ENCODE peak calls at places on chromosome 5, in seven cellular contexts. Z, B, C, Y, G, N and P are unnamed samples.
A peak's percentile ranks its signal among the peaks of the same experiment; 100 is the strongest.

GRCh38 chr5:154199671-154200220 is 9.2 kb downstream of the GALNT10 start:
- DNase-seq in G (no peak), Y (no peak), B (no peak), N (no peak), C (no peak), Z (no peak), P (no peak)

GRCh38 chr5:125408582-125409069 is 662.2 kb upstream of the ZNF608 start:
- DNase-seq in N (no peak), Y (peak; percentile 93), Z (no peak), G (no peak), C (peak; percentile 73), B (no peak), P (no peak)

GRCh38 chr5:80255425-80255751 is 460 bp downstream of the SERINC5 start:
- DNase-seq in B (peak; percentile 23), N (no peak), Y (peak; percentile 64), Z (peak; percentile 87), G (peak; percentile 73), C (no peak), P (peak; percentile 91)

GRCh38 chr5:174563899-174564298 is 160.5 kb upstream of the MSX2 start:
- DNase-seq in B (no peak), C (no peak), G (peak; percentile 42), Y (no peak), Z (no peak), N (no peak), P (no peak)

GRCh38 chr5:39760385-39761198 is 335.8 kb upstream of the DAB2 start:
- DNase-seq in C (no peak), G (no peak), Z (no peak), Y (peak; percentile 99), B (peak; percentile 58), N (no peak), P (no peak)

GRCh38 chr5:143828710-143829109 is 16.7 kb downstream of the HMHB1 start:
- DNase-seq in C (no peak), Y (no peak), B (no peak), N (no peak), G (no peak), Z (no peak), P (no peak)

GRCh38 chr5:8340739-8341344 is 471.9 kb downstream of the MTRR start:
- DNase-seq in B (no peak), G (no peak), N (no peak), Z (no peak), Y (peak; percentile 45), C (no peak), P (no peak)

GRCh38 chr5:163478126-163478981 is 17.9 kb downstream of the HMMR start:
- DNase-seq in B (no peak), Z (no peak), Y (peak; percentile 47), N (no peak), C (no peak), G (no peak), P (no peak)

GRCh38 chr5:84986688-84987087 is 602.0 kb upstream of the EDIL3 start:
- DNase-seq in B (no peak), Z (no peak), Y (no peak), G (no peak), N (no peak), C (no peak), P (no peak)

GRCh38 chr5:5421149-5421960 is 1.1 kb upstream of the ICE1 start:
- DNase-seq in Y (no peak), Z (peak; percentile 31), G (no peak), C (no peak), N (peak; percentile 22), B (peak; percentile 17), P (no peak)

GRCh38 chr5:2124434-2124833 is 241.7 kb upstream of the IRX4 start:
- DNase-seq in C (no peak), Z (no peak), B (no peak), G (no peak), Y (no peak), N (no peak), P (no peak)

GRCh38 chr5:137575847-137576246 is 76.7 kb upstream of the SPOCK1 start:
- DNase-seq in C (peak; percentile 48), N (no peak), B (no peak), G (no peak), Z (no peak), Y (peak; percentile 84), P (no peak)

GRCh38 chr5:179795049-179795862 is 1.5 kb downstream of the LTC4S start:
- DNase-seq in B (no peak), Z (peak; percentile 69), C (no peak), Y (peak; percentile 11), G (peak; percentile 31), N (no peak), P (no peak)

GRCh38 chr5:34035732-34036131 is 7.3 kb downstream of the C1QTNF3 start:
- DNase-seq in G (no peak), C (no peak), Y (no peak), B (no peak), Z (no peak), N (no peak), P (no peak)

GRCh38 chr5:172713113-172713808 is 57.7 kb downstream of the DUSP1 start:
- DNase-seq in N (peak; percentile 57), Y (peak; percentile 46), C (no peak), Z (peak; percentile 74), B (peak; percentile 57), G (peak; percentile 62), P (peak; percentile 72)

DNA sequence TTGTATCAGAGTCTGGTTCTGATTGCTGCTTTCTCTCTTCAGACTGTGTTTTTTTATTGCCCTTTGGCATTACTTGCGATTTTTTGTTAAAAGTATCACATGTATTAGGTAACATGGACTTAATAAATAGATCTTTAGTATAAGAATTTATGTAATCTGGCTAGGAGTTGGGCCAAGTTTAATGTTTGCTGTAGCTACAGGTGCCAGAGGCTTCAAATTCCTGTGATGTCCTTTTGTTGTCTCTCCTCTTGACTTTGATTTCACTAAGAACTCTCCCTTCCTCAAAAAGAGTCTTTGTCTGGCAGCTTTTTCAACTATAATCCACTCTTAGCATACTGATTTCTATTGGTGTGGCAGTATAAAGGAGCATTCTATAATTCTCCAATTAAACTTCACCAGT is 313.1 kb downstream of the DTWD2 start:
- DNase-seq in N (no peak), C (no peak), Y (no peak), G (no peak), B (no peak), Z (no peak), P (no peak)
- H3K4me3 ChIP-seq in N (no peak overlapping the region), C (no peak overlapping the region), Y (no peak overlapping the region), G (no peak overlapping the region), B (no peak overlapping the region), Z (no peak overlapping the region), P (no peak overlapping the region)

GRCh38 chr5:123876265-123876790 is 364.4 kb downstream of the CSNK1G3 start:
- DNase-seq in C (no peak), B (no peak), Z (no peak), G (no peak), Y (no peak), N (no peak), P (no peak)

GRCh38 chr5:123871373-123871772 is 359.4 kb downstream of the CSNK1G3 start:
- DNase-seq in C (no peak), Y (no peak), Z (no peak), N (no peak), G (no peak), B (no peak), P (peak; percentile 31)

GRCh38 chr5:123875444-123876264 is 363.7 kb downstream of the CSNK1G3 start:
- DNase-seq in Y (no peak), G (no peak), C (no peak), B (no peak), N (no peak), Z (peak; percentile 45), P (no peak)

GRCh38 chr5:123879071-123879470 is 367.1 kb downstream of the CSNK1G3 start:
- DNase-seq in G (no peak), N (no peak), C (no peak), Z (no peak), B (no peak), Y (no peak), P (no peak)

GRCh38 chr5:123874600-123875201 is 362.7 kb downstream of the CSNK1G3 start:
- DNase-seq in B (no peak), N (no peak), G (no peak), Z (no peak), C (no peak), Y (no peak), P (no peak)
- H3K4me3 ChIP-seq in B (no peak overlapping the region), N (no peak overlapping the region), G (no peak overlapping the region), Z (no peak overlapping the region), C (no peak overlapping the region), Y (no peak overlapping the region), P (no peak overlapping the region)

DNA sequence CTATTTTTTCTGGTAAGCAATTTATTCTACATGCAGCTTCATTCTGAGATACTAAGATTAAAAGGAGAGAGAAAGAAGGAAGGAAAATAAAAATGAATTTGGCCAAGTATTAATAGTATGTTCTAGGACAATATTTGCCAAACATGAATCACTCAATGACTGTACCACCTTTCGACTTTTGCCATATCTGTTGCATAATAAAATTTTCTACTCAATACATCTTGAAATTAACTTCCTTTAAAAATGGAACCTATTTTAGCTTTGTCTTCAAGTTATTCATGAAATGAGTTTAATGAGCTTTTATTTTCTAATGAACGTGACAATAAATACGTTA is 111.8 kb downstream of the MARCHF3 start:
- DNase-seq in Y (peak; percentile 65), C (no peak), N (no peak), Z (no peak), G (no peak), B (no peak), P (no peak)
- H3K4me3 ChIP-seq in Y (no peak overlapping the region), C (no peak overlapping the region), N (no peak overlapping the region), Z (no peak overlapping the region), G (no peak overlapping the region), B (no peak overlapping the region), P (no peak overlapping the region)

DNA sequence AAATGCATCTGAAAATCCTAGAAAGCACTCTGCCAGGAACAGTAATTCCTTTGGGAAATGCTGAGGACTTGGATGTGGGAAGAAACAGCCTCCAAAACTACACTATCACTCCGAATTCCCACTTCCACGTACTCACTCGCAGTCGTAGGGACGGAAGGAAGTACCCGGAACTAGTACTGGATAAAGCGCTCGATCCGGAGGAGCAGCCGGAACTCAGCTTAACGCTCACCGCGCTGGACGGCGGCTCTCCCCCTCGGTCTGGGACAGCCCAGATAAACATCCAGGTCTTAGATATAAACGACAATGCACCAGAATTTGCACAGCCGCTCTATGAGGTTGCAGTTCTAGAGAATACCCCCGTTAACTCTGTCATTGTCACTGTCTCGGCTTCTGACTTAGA is 786 bp downstream of the PCDHB3 start:
- DNase-seq in B (no peak), N (no peak), C (no peak), G (no peak), Z (no peak), Y (no peak), P (no peak)
- H3K4me3 ChIP-seq in B (peak overlapping the region; percentile 2), N (no peak overlapping the region), C (no peak overlapping the region), G (no peak overlapping the region), Z (no peak overlapping the region), Y (no peak overlapping the region), P (no peak overlapping the region)

DNA sequence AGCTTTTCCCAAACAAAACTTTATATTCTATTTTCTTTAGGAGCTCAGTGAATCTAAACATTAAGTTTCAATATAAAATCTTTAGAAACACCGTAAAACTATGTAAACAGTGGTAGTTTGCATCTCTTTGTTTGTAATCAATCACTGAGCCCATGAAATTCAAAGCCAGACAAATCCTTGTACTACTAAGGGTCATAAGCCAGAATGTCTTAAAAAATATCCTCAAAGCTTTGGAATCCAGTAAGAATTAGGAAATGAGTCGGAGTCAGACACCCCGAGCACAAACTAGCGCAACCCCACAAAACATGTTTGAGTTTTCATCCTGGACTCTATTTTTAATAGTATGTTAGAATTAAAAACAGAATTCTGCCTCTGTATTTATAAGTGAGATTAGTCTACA is 153.8 kb downstream of the HSPA4 start:
- DNase-seq in Y (no peak), Z (no peak), G (no peak), C (no peak), N (no peak), B (no peak), P (no peak)
- H3K4me3 ChIP-seq in Y (no peak overlapping the region), Z (no peak overlapping the region), G (no peak overlapping the region), C (no peak overlapping the region), N (no peak overlapping the region), B (no peak overlapping the region), P (no peak overlapping the region)

GRCh38 chr5:112348387-112348786 is 70.7 kb downstream of the EPB41L4A start:
- DNase-seq in Y (no peak), G (no peak), B (no peak), Z (no peak), N (no peak), C (no peak), P (no peak)
- H3K4me3 ChIP-seq in Y (no peak overlapping the region), G (no peak overlapping the region), B (no peak overlapping the region), Z (no peak overlapping the region), N (no peak overlapping the region), C (no peak overlapping the region), P (no peak overlapping the region)